ENCODE peak calls at places on chromosome 18, in ten cellular contexts. N, F, T, H, R, C, V, U, M and Z are unnamed samples.

GRCh38 chr18:46555213-46555612 is 101.8 kb downstream of the LOXHD1 start:
- DNase-seq in V (no peak), C (peak), F (no peak), R (no peak), T (no peak), H (no peak), U (no peak), M (no peak), N (no peak), Z (peak)

GRCh38 chr18:3634250-3634939 is 184.4 kb downstream of the TGIF1 start:
- DNase-seq in C (no peak), V (no peak), H (no peak), M (no peak), T (no peak), R (no peak), U (no peak), F (no peak), N (no peak), Z (no peak)

GRCh38 chr18:31687529-31687928 is 3.1 kb upstream of the B4GALT6 start:
- DNase-seq in V (no peak), N (no peak), U (no peak), C (no peak), R (no peak), M (no peak), F (no peak), H (no peak), T (no peak), Z (no peak)

GRCh38 chr18:62637403-62637802 is 77.9 kb upstream of the PHLPP1 start:
- DNase-seq in C (no peak), N (no peak), V (no peak), T (no peak), R (no peak), H (no peak), U (no peak), M (no peak), F (no peak), Z (no peak)

GRCh38 chr18:3294435-3295080 is 32.6 kb downstream of the MYL12B start:
- DNase-seq in C (no peak), H (no peak), N (no peak), V (no peak), U (no peak), T (no peak), R (no peak), M (no peak), F (no peak), Z (no peak)

GRCh38 chr18:54386043-54386442 is 28.3 kb downstream of the C18orf54 start:
- DNase-seq in V (no peak), U (no peak), F (no peak), T (peak), R (no peak), M (no peak), C (no peak), H (no peak), N (no peak), Z (no peak)

GRCh38 chr18:11857177-11857887 is 6.1 kb downstream of the CHMP1B start:
- DNase-seq in U (peak), F (peak), C (no peak), H (no peak), R (peak), V (peak), T (peak), N (peak), M (no peak), Z (peak)

GRCh38 chr18:4750392-4751346 is 295.6 kb upstream of the DLGAP1 start:
- DNase-seq in T (no peak), R (no peak), C (no peak), M (no peak), U (no peak), V (no peak), F (no peak), H (no peak), N (no peak), Z (no peak)

GRCh38 chr18:21571763-21572162 is 28.7 kb downstream of the ESCO1 start:
- DNase-seq in F (no peak), N (no peak), R (no peak), M (no peak), U (no peak), C (no peak), V (no peak), T (no peak), H (no peak), Z (no peak)

GRCh38 chr18:64287926-64288325 is 139.0 kb upstream of the LINC00305 start:
- DNase-seq in R (no peak), U (no peak), C (no peak), V (no peak), F (no peak), H (no peak), N (no peak), T (no peak), M (no peak), Z (no peak)

GRCh38 chr18:58609536-58609993 is 19.3 kb downstream of the ALPK2 start:
- DNase-seq in V (no peak), T (no peak), R (peak), N (no peak), H (no peak), M (no peak), C (no peak), U (no peak), F (no peak), Z (no peak)

GRCh38 chr18:27863780-27864430 is 313.0 kb downstream of the CDH2 start:
- DNase-seq in U (no peak), T (no peak), H (no peak), F (no peak), V (no peak), N (no peak), M (no peak), C (no peak), R (no peak), Z (no peak)

GRCh38 chr18:56285387-56286055 is 352.9 kb downstream of the TXNL1 start:
- DNase-seq in H (no peak), V (no peak), M (no peak), T (no peak), C (no peak), N (no peak), F (no peak), R (no peak), U (no peak), Z (no peak)

GRCh38 chr18:8854962-8855361 is 149.6 kb downstream of the MTCL1 start:
- DNase-seq in V (no peak), R (no peak), N (no peak), M (no peak), H (no peak), T (no peak), F (no peak), C (no peak), U (no peak), Z (no peak)

GRCh38 chr18:54786211-54786610 is 42.1 kb upstream of the RAB27B start:
- DNase-seq in T (no peak), H (no peak), V (no peak), F (no peak), U (no peak), N (no peak), C (no peak), R (no peak), M (no peak), Z (no peak)

GRCh38 chr18:68494802-68495560 is 219.9 kb downstream of the TMX3 start:
- DNase-seq in T (no peak), H (no peak), U (no peak), F (peak), C (no peak), R (no peak), V (no peak), N (no peak), M (no peak), Z (no peak)

GRCh38 chr18:22606563-22607283 is 189.0 kb upstream of the CTAGE1 start:
- DNase-seq in M (no peak), T (peak), F (peak), U (no peak), V (peak), C (no peak), N (peak), R (no peak), H (no peak), Z (no peak)

GRCh38 chr18:3836483-3836882 is 386.5 kb downstream of the TGIF1 start:
- DNase-seq in T (peak), H (no peak), U (no peak), F (no peak), N (no peak), V (no peak), C (no peak), M (no peak), R (no peak), Z (no peak)

GRCh38 chr18:9647496-9648323 is 33.4 kb upstream of the PPP4R1 start:
- DNase-seq in M (no peak), V (no peak), T (no peak), R (peak), F (no peak), H (no peak), C (no peak), U (peak), N (no peak), Z (no peak)

GRCh38 chr18:59662008-59662701 is 35.1 kb downstream of the CCBE1 start:
- DNase-seq in M (no peak), V (no peak), T (no peak), H (no peak), N (peak), U (no peak), R (no peak), C (no peak), F (no peak), Z (no peak)

GRCh38 chr18:23283933-23284430 is 148.7 kb downstream of the CABLES1 start:
- DNase-seq in T (no peak), N (no peak), V (no peak), M (no peak), U (peak), R (no peak), H (no peak), C (no peak), F (no peak), Z (no peak)

GRCh38 chr18:54775686-54776085 is 52.6 kb upstream of the RAB27B start:
- DNase-seq in R (no peak), F (no peak), H (no peak), C (no peak), N (no peak), U (peak), T (no peak), M (no peak), V (no peak), Z (no peak)

GRCh38 chr18:79771446-79772107 is 26.2 kb upstream of the KCNG2 start:
- DNase-seq in N (no peak), U (no peak), F (no peak), R (no peak), T (no peak), H (peak), V (no peak), C (no peak), M (no peak), Z (no peak)

GRCh38 chr18:79770826-79771225 is 26.9 kb upstream of the KCNG2 start:
- DNase-seq in M (no peak), N (no peak), V (no peak), H (peak), U (no peak), T (no peak), F (no peak), C (no peak), R (no peak), Z (no peak)

GRCh38 chr18:79770501-79770815 is 27.3 kb upstream of the KCNG2 start:
- DNase-seq in H (peak), T (no peak), V (no peak), M (no peak), F (no peak), N (no peak), U (no peak), C (no peak), R (no peak), Z (no peak)

GRCh38 chr18:79772108-79772864 is 25.5 kb upstream of the KCNG2 start:
- DNase-seq in C (no peak), T (no peak), H (peak), M (no peak), F (no peak), V (no peak), R (no peak), N (no peak), U (no peak), Z (no peak)

DNA sequence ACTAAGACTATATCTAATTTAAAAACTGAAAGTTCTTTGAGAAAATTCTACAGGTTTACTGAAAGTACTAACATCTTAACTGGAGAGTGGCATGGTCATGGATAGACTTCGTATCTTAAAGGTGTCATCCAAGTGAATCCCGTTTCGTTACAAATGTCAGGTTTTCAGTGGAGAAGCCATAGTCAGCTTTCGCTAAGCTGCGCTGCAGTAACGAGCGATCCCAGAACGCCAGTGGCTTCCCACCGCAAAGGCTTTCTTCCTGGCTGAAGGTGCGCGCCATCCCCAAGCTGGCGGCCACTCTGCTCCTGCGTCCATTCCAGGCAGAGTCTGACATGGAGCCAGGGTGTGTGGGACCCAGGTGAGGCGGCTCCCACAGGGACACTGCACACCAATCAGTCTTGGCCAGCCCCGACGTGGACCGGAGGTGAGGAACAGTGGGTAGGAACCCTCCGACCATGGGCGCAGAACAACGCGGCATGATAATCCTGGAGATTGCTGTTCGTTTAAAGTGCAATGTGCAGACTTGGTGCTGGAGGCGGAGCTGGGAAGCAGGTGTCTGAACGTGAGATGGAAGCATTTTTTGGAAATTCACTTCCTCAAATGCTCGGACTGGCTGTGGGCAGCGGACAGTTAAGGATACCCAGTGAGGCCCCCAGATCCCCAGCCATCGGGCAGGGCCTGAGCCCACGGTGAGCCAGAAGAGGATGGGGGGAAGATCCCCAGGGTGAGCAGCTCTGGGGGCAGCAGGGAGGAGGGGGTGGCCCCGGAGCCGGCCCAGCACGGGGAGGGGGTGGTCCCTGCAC is 27.8 kb upstream of the KCNG2 start:
- DNase-seq in T (no peak), H (peak), M (no peak), V (no peak), C (no peak), F (no peak), N (no peak), U (no peak), R (no peak), Z (no peak)
- H3K27ac ChIP-seq in T (no peak), H (no peak), M (no peak), V (no peak), C (no peak), F (no peak), N (no peak), U (no peak), R (no peak), Z (no peak)

GRCh38 chr18:67243799-67244587 is 272.5 kb downstream of the DSEL start:
- DNase-seq in R (no peak), H (no peak), N (no peak), M (no peak), U (no peak), F (no peak), T (no peak), V (no peak), C (no peak), Z (no peak)
- H3K27ac ChIP-seq in R (no peak), H (no peak), N (no peak), M (peak), U (no peak), F (no peak), T (no peak), V (no peak), C (no peak), Z (no peak)

GRCh38 chr18:47895565-47896250 is 34.8 kb downstream of the SMAD2 start:
- DNase-seq in C (no peak), F (no peak), M (no peak), V (no peak), H (no peak), N (no peak), U (no peak), T (no peak), R (no peak), Z (no peak)

GRCh38 chr18:47893047-47893446 is 37.4 kb downstream of the SMAD2 start:
- DNase-seq in V (no peak), C (no peak), H (no peak), T (no peak), M (no peak), U (no peak), N (no peak), F (no peak), R (no peak), Z (no peak)

GRCh38 chr18:47898696-47899095 is 31.8 kb downstream of the SMAD2 start:
- DNase-seq in N (no peak), T (no peak), F (no peak), U (no peak), M (no peak), H (no peak), R (no peak), V (no peak), C (no peak), Z (no peak)

GRCh38 chr18:47898055-47898454 is 32.4 kb downstream of the SMAD2 start:
- DNase-seq in T (no peak), F (no peak), N (no peak), M (no peak), C (no peak), U (no peak), H (no peak), R (no peak), V (no peak), Z (no peak)

GRCh38 chr18:47893939-47894699 is 36.3 kb downstream of the SMAD2 start:
- DNase-seq in U (no peak), M (no peak), F (no peak), T (no peak), N (peak), C (no peak), V (no peak), R (no peak), H (no peak), Z (no peak)
- H3K27ac ChIP-seq in U (no peak), M (no peak), F (no peak), T (no peak), N (no peak), C (no peak), V (no peak), R (no peak), H (no peak), Z (no peak)

DNA sequence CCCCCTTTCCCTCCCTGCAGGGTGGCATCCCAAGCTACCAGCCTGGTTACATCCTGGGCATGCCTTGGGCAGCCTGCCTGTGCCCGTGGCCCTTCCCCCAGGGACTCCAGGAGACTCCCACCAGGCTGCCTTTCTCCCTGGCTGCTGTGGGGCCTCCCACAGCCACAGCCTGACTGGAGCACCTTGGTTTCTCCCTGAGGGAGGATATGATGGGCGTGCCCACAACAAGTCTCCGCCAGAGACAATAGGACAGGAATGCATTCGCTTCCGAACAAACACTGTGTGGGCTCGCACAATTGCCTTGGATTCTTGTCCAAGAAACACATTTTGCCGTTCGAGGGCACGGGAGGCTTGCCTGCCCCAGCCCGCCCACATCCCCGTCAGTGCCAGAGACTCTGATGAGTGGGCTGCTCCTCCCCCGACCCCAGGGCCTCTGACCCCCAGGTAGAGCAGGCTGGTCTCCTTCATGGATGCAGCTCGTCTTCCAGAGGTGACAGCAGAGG is 102.1 kb downstream of the SMAD7 start:
- DNase-seq in C (no peak), T (peak), V (no peak), M (no peak), R (no peak), N (no peak), U (peak), F (no peak), H (no peak), Z (no peak)
- H3K27ac ChIP-seq in C (no peak), T (no peak), V (peak), M (no peak), R (no peak), N (no peak), U (peak), F (peak), H (no peak), Z (no peak)

DNA sequence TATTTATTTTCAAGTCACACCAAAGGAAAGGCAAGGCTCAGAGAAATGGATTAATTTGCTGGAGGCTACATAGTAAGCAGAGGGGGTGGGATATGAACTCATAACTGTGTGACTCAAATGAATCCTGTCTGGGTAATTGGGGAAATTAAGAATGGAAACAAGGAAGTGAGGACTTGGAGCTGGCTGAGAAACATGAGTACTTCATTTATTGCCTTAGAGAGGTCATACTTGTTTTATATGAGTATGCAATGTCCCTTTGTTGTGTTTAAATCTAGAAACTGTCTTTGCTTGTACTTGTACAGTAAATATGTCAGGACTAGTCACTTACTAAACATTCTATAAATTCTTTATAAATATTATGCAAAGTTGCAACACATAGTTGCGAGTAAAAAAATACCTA is 2166.6 kb upstream of the PIK3C3 start:
- DNase-seq in N (no peak), H (no peak), R (no peak), V (no peak), C (no peak), F (no peak), M (no peak), T (no peak), U (no peak), Z (no peak)
- H3K27ac ChIP-seq in N (no peak), H (no peak), R (no peak), V (no peak), C (no peak), F (no peak), M (no peak), T (no peak), U (no peak), Z (no peak)

GRCh38 chr18:44743626-44744025 is 62.9 kb downstream of the SETBP1 start:
- DNase-seq in V (no peak), N (no peak), T (peak), M (no peak), R (no peak), C (no peak), F (no peak), H (no peak), U (no peak), Z (no peak)
- H3K27ac ChIP-seq in V (no peak), N (peak), T (peak), M (no peak), R (no peak), C (peak), F (peak), H (no peak), U (no peak), Z (no peak)